ENCODE peak calls at places on chromosomes 13 and 19, in six cellular contexts. B, G, Y, X, Q and T are unnamed samples.

GRCh38 chr13:84399320-84400085 is 517.2 kb upstream of the SLITRK1 start:
- DNase-seq in B (no peak), G (no peak), Y (no peak), X (no peak), Q (no peak), T (no peak)

GRCh38 chr19:3682741-3683404 is 17.4 kb downstream of the PIP5K1C start:
- DNase-seq in B (no peak), G (no peak), Y (no peak), X (no peak), Q (no peak), T (no peak)

GRCh38 chr13:113367020-113367560 is 3.2 kb upstream of the GRTP1 start:
- DNase-seq in B (no peak), G (no peak), Y (no peak), X (no peak), Q (no peak), T (no peak)

GRCh38 chr19:19059837-19060611 is 3.8 kb upstream of the SLC25A42 start:
- DNase-seq in B (no peak), G (no peak), Y (no peak), X (no peak), Q (no peak), T (no peak)

GRCh38 chr13:108297114-108297513 is 27.6 kb downstream of the TNFSF13B start:
- DNase-seq in B (no peak), G (no peak), Y (no peak), X (no peak), Q (no peak), T (no peak)

GRCh38 chr19:50310759-50311465 is 18.3 kb downstream of the KCNC3 start:
- DNase-seq in B (no peak), G (no peak), Y (no peak), X (no peak), Q (no peak), T (no peak)

GRCh38 chr19:11551603-11552235 is 7.3 kb downstream of the ELOF1 start:
- DNase-seq in B (no peak), G (no peak), Y (no peak), X (peak), Q (no peak), T (no peak)

GRCh38 chr19:2361259-2362038 is 1.4 kb downstream of the TMPRSS9 start:
- DNase-seq in B (no peak), G (no peak), Y (peak), X (no peak), Q (no peak), T (no peak)

GRCh38 chr19:38665950-38666661 is 18.7 kb downstream of the ACTN4 start:
- DNase-seq in B (no peak), G (peak), Y (no peak), X (no peak), Q (peak), T (no peak)

GRCh38 chr19:34232566-34233481 is 21.5 kb upstream of the GARRE1 start:
- DNase-seq in B (no peak), G (peak), Y (no peak), X (no peak), Q (no peak), T (peak)

GRCh38 chr13:33229446-33230177 is 55.9 kb downstream of the STARD13 start:
- DNase-seq in B (no peak), G (peak), Y (no peak), X (no peak), Q (no peak), T (peak)

GRCh38 chr13:21034602-21035190 is 26.7 kb downstream of the LATS2 start:
- DNase-seq in B (no peak), G (no peak), Y (no peak), X (no peak), Q (no peak), T (no peak)

GRCh38 chr19:2173841-2174577 is 10.3 kb downstream of the DOT1L start:
- DNase-seq in B (no peak), G (no peak), Y (no peak), X (no peak), Q (no peak), T (no peak)

GRCh38 chr13:94886191-94886590 is 173.8 kb upstream of the SOX21 start:
- DNase-seq in B (no peak), G (no peak), Y (no peak), X (no peak), Q (no peak), T (no peak)

GRCh38 chr13:42754801-42755513 is 26.4 kb upstream of the FAM216B start:
- DNase-seq in B (no peak), G (no peak), Y (no peak), X (no peak), Q (no peak), T (no peak)

GRCh38 chr13:42653694-42654093 is 79.7 kb downstream of the TNFSF11 start:
- DNase-seq in B (no peak), G (no peak), Y (no peak), X (no peak), Q (no peak), T (no peak)

GRCh38 chr13:32736648-32737047 is 150.4 kb downstream of the PDS5B start:
- DNase-seq in B (no peak), G (no peak), Y (no peak), X (no peak), Q (no peak), T (no peak)

GRCh38 chr13:48892311-48892710 is 83.4 kb upstream of the FNDC3A start:
- DNase-seq in B (no peak), G (no peak), Y (no peak), X (no peak), Q (no peak), T (no peak)

GRCh38 chr13:59997976-59998375 is 165.8 kb downstream of the DIAPH3 start:
- DNase-seq in B (no peak), G (no peak), Y (no peak), X (no peak), Q (no peak), T (no peak)

GRCh38 chr19:14114854-14115253 is 2.7 kb downstream of the PRKACA start:
- DNase-seq in B (no peak), G (no peak), Y (no peak), X (no peak), Q (peak), T (peak)

GRCh38 chr19:18223860-18224524 is 2.2 kb downstream of the PDE4C start:
- DNase-seq in B (no peak), G (no peak), Y (peak), X (peak), Q (peak), T (no peak)

GRCh38 chr19:1254081-1254527 is 5.7 kb downstream of the MIDN start:
- DNase-seq in B (no peak), G (peak), Y (no peak), X (no peak), Q (peak), T (peak)

GRCh38 chr13:47696677-47697076 is 304.4 kb downstream of the SUCLA2 start:
- DNase-seq in B (no peak), G (no peak), Y (no peak), X (no peak), Q (no peak), T (no peak)

GRCh38 chr19:7230826-7231225 is 63.4 kb downstream of the INSR start:
- DNase-seq in B (no peak), G (peak), Y (no peak), X (no peak), Q (no peak), T (peak)

GRCh38 chr13:106700007-106700950 is 132.3 kb upstream of the ARGLU1 start:
- DNase-seq in B (no peak), G (no peak), Y (no peak), X (no peak), Q (no peak), T (no peak)

GRCh38 chr13:76012091-76012721 is 376.1 kb downstream of the LMO7 start:
- DNase-seq in B (no peak), G (no peak), Y (no peak), X (no peak), Q (no peak), T (no peak)

GRCh38 chr13:45364876-45365557 is 24.0 kb upstream of the TPT1 start:
- DNase-seq in B (no peak), G (no peak), Y (no peak), X (no peak), Q (no peak), T (no peak)

GRCh38 chr19:29308977-29309520 is 96.1 kb upstream of the UQCRFS1 start:
- DNase-seq in B (no peak), G (no peak), Y (peak), X (no peak), Q (no peak), T (no peak)

GRCh38 chr19:52554216-52554971 is 15.7 kb upstream of the ZNF701 start:
- DNase-seq in B (no peak), G (no peak), Y (no peak), X (no peak), Q (no peak), T (no peak)

GRCh38 chr19:489418-490196 is 6.7 kb upstream of the MADCAM1 start:
- DNase-seq in B (no peak), G (no peak), Y (no peak), X (peak), Q (no peak), T (no peak)

GRCh38 chr13:36979361-36980040 is 19.6 kb downstream of the ALG5 start:
- DNase-seq in B (no peak), G (no peak), Y (no peak), X (no peak), Q (no peak), T (no peak)

GRCh38 chr13:43446126-43446525 is 340.6 kb downstream of the ENOX1 start:
- DNase-seq in B (no peak), G (no peak), Y (no peak), X (no peak), Q (no peak), T (no peak)

GRCh38 chr13:20969182-20969581 is 66.6 kb upstream of the XPO4 start:
- DNase-seq in B (no peak), G (no peak), Y (no peak), X (no peak), Q (no peak), T (no peak)

GRCh38 chr19:12513531-12514061 is 29.0 kb upstream of the ZNF709 start:
- DNase-seq in B (no peak), G (peak), Y (no peak), X (no peak), Q (no peak), T (peak)

GRCh38 chr19:50465986-50466771 is 10.1 kb upstream of the EMC10 start:
- DNase-seq in B (no peak), G (no peak), Y (no peak), X (no peak), Q (peak), T (no peak)

GRCh38 chr19:49231804-49232203 is 74.2 kb downstream of the TRPM4 start:
- DNase-seq in B (no peak), G (no peak), Y (no peak), X (no peak), Q (no peak), T (no peak)

GRCh38 chr19:57141699-57142098 is 3.3 kb downstream of the ZIM3 start:
- DNase-seq in B (no peak), G (no peak), Y (no peak), X (no peak), Q (no peak), T (no peak)